ENCODE peak calls at places on chromosomes 11 and 22, in ten cellular contexts. R is body of pancreas, S is foreskin fibroblast, Z is HFF-Myc, A is A549, U is left ventricle myocardium inferior, M is cardiac fibroblast, P is bronchial epithelial cell, L is A673, O is AG10803. C is an unnamed sample.

GRCh38 chr11:93743316-93743715 is 1.8 kb downstream of the C11orf54 start:
- DNase-seq in R (no peak), S (no peak), Z (no peak), A (peak), U (no peak), M (no peak), P (no peak), L (no peak), O (no peak), C (no peak)

GRCh38 chr11:80958414-80958813 is 1517.6 kb upstream of the TENM4 start:
- DNase-seq in R (no peak), S (peak), Z (no peak), A (peak), U (no peak), M (peak), P (peak), L (peak), O (peak), C (no peak)

GRCh38 chr11:86489442-86489841 is 114.8 kb downstream of the CCDC81 start:
- DNase-seq in R (no peak), S (no peak), Z (no peak), A (no peak), U (no peak), M (no peak), P (no peak), L (no peak), O (no peak), C (no peak)

GRCh38 chr11:63993100-63993499 is 6.9 kb downstream of the OTUB1 start:
- DNase-seq in R (no peak), S (no peak), Z (no peak), A (no peak), U (no peak), M (no peak), P (no peak), L (no peak), O (no peak), C (no peak)

GRCh38 chr11:103978588-103979580 is 57.6 kb upstream of the DDI1 start:
- DNase-seq in R (no peak), S (no peak), Z (no peak), A (no peak), U (no peak), M (no peak), P (no peak), L (no peak), O (no peak), C (no peak)

GRCh38 chr11:31767066-31767465 is 44.1 kb downstream of the PAX6 start:
- DNase-seq in R (no peak), S (no peak), Z (no peak), A (no peak), U (no peak), M (no peak), P (no peak), L (no peak), O (no peak), C (no peak)

GRCh38 chr11:125114518-125114917 is 3.1 kb upstream of the TMEM218 start:
- DNase-seq in R (no peak), S (no peak), Z (no peak), A (peak), U (no peak), M (peak), P (no peak), L (peak), O (peak), C (no peak)

GRCh38 chr11:27234043-27234668 is 128.9 kb downstream of the CCDC34 start:
- DNase-seq in R (no peak), S (peak), Z (peak), A (peak), U (peak), M (peak), P (peak), L (peak), O (peak), C (peak)

GRCh38 chr11:57786436-57786835 is 24.8 kb downstream of the CTNND1 start:
- DNase-seq in R (no peak), S (no peak), Z (no peak), A (no peak), U (no peak), M (no peak), P (no peak), L (no peak), O (peak), C (no peak)

GRCh38 chr11:68565768-68566167 is 105.2 kb downstream of the PPP6R3 start:
- DNase-seq in R (no peak), S (no peak), Z (no peak), A (no peak), U (no peak), M (no peak), P (no peak), L (no peak), O (no peak), C (no peak)

GRCh38 chr22:42848941-42849340 is 8.1 kb downstream of the ARFGAP3 start:
- DNase-seq in R (no peak), S (no peak), Z (no peak), A (no peak), U (no peak), M (peak), P (no peak), L (no peak), O (no peak), C (no peak)

GRCh38 chr11:123478352-123478986 is 48.4 kb downstream of the GRAMD1B start:
- DNase-seq in R (peak), S (peak), Z (peak), A (peak), U (no peak), M (peak), P (peak), L (peak), O (peak), C (no peak)

GRCh38 chr22:17949926-17950473 is 74.4 kb downstream of the MICAL3 start:
- DNase-seq in R (no peak), S (no peak), Z (no peak), A (no peak), U (no peak), M (no peak), P (no peak), L (no peak), O (no peak), C (no peak)

GRCh38 chr11:97943493-97943892 is 1077.3 kb upstream of the CNTN5 start:
- DNase-seq in R (no peak), S (no peak), Z (no peak), A (no peak), U (no peak), M (no peak), P (no peak), L (no peak), O (no peak), C (no peak)

GRCh38 chr11:64419818-64420485 is 61.0 kb downstream of the RPS6KA4 start:
- DNase-seq in R (no peak), S (no peak), Z (no peak), A (peak), U (no peak), M (peak), P (no peak), L (peak), O (peak), C (no peak)

GRCh38 chr22:33116846-33117547 is 58.8 kb upstream of the SYN3 start:
- DNase-seq in R (no peak), S (no peak), Z (no peak), A (no peak), U (no peak), M (no peak), P (peak), L (no peak), O (no peak), C (no peak)

GRCh38 chr22:41681616-41682015 is 7.1 kb downstream of the SNU13 start:
- DNase-seq in R (no peak), S (no peak), Z (no peak), A (no peak), U (no peak), M (peak), P (no peak), L (no peak), O (no peak), C (no peak)

GRCh38 chr11:121328967-121329653 is 36.5 kb downstream of the SC5D start:
- DNase-seq in R (no peak), S (no peak), Z (no peak), A (no peak), U (no peak), M (no peak), P (no peak), L (peak), O (no peak), C (no peak)

GRCh38 chr22:30210235-30210831 is 36.2 kb downstream of the LIF start:
- DNase-seq in R (peak), S (no peak), Z (no peak), A (peak), U (no peak), M (peak), P (peak), L (no peak), O (no peak), C (no peak)

GRCh38 chr11:133306019-133306418 is 226.3 kb downstream of the OPCML start:
- DNase-seq in R (no peak), S (no peak), Z (no peak), A (no peak), U (no peak), M (no peak), P (no peak), L (no peak), O (no peak), C (no peak)

GRCh38 chr11:1966531-1966930 is 19.4 kb downstream of the MRPL23 start:
- DNase-seq in R (no peak), S (no peak), Z (no peak), A (no peak), U (no peak), M (no peak), P (no peak), L (no peak), O (no peak), C (no peak)

GRCh38 chr11:32893091-32893946 is 708 bp downstream of the QSER1 start:
- DNase-seq in R (peak), S (peak), Z (no peak), A (peak), U (peak), M (peak), P (no peak), L (peak), O (peak), C (no peak)

GRCh38 chr22:26713823-26714449 is 56.5 kb downstream of the MIAT start:
- DNase-seq in R (no peak), S (peak), Z (no peak), A (peak), U (no peak), M (peak), P (peak), L (peak), O (peak), C (no peak)

GRCh38 chr22:46067159-46068111 is 82.9 kb upstream of the PPARA start:
- DNase-seq in R (peak), S (no peak), Z (no peak), A (no peak), U (peak), M (peak), P (no peak), L (peak), O (peak), C (no peak)

GRCh38 chr11:61042961-61043540 is 59.2 kb upstream of the CD5 start:
- DNase-seq in R (no peak), S (no peak), Z (no peak), A (no peak), U (no peak), M (no peak), P (no peak), L (no peak), O (no peak), C (no peak)

GRCh38 chr11:15170170-15170569 is 55.4 kb downstream of the INSC start:
- DNase-seq in R (no peak), S (no peak), Z (no peak), A (no peak), U (no peak), M (peak), P (peak), L (no peak), O (no peak), C (no peak)

GRCh38 chr22:32926600-32926999 is 125.1 kb downstream of the TIMP3 start:
- DNase-seq in R (no peak), S (peak), Z (peak), A (peak), U (no peak), M (peak), P (peak), L (peak), O (peak), C (no peak)

GRCh38 chr22:18110194-18110943 is at the start of gene TUBA8:
- DNase-seq in R (peak), S (peak), Z (no peak), A (no peak), U (peak), M (peak), P (peak), L (peak), O (peak), C (no peak)

GRCh38 chr11:47208628-47209027 is 6.1 kb upstream of the DDB2 start:
- DNase-seq in R (no peak), S (no peak), Z (no peak), A (no peak), U (no peak), M (no peak), P (no peak), L (no peak), O (no peak), C (no peak)

GRCh38 chr11:82546556-82547162 is 187.0 kb downstream of the FAM181B start:
- DNase-seq in R (no peak), S (no peak), Z (no peak), A (no peak), U (no peak), M (no peak), P (peak), L (no peak), O (no peak), C (no peak)

GRCh38 chr11:10478574-10479550 is 23.8 kb downstream of the AMPD3 start:
- DNase-seq in R (no peak), S (no peak), Z (no peak), A (no peak), U (no peak), M (no peak), P (no peak), L (no peak), O (no peak), C (no peak)

GRCh38 chr11:121714356-121714755 is 261.6 kb upstream of the SORL1-AS1 start:
- DNase-seq in R (no peak), S (peak), Z (no peak), A (no peak), U (no peak), M (peak), P (no peak), L (no peak), O (no peak), C (no peak)

GRCh38 chr11:61512435-61512834 is 3.9 kb downstream of the LRRC10B start:
- DNase-seq in R (no peak), S (no peak), Z (no peak), A (no peak), U (no peak), M (no peak), P (no peak), L (peak), O (no peak), C (no peak)

GRCh38 chr22:42595434-42595833 is 19.2 kb downstream of the POLDIP3 start:
- DNase-seq in R (no peak), S (no peak), Z (no peak), A (no peak), U (no peak), M (no peak), P (no peak), L (no peak), O (no peak), C (no peak)

GRCh38 chr11:106961048-106961447 is 57.2 kb downstream of the GUCY1A2 start:
- DNase-seq in R (no peak), S (no peak), Z (no peak), A (peak), U (no peak), M (peak), P (no peak), L (no peak), O (peak), C (no peak)

GRCh38 chr11:71207996-71208774 is 44.2 kb downstream of the SHANK2 start:
- DNase-seq in R (no peak), S (no peak), Z (no peak), A (no peak), U (no peak), M (no peak), P (no peak), L (no peak), O (no peak), C (no peak)

GRCh38 chr22:28855355-28856094 is 27.8 kb upstream of the ZNRF3 start:
- DNase-seq in R (peak), S (peak), Z (peak), A (peak), U (no peak), M (peak), P (peak), L (peak), O (peak), C (peak)

DNA sequence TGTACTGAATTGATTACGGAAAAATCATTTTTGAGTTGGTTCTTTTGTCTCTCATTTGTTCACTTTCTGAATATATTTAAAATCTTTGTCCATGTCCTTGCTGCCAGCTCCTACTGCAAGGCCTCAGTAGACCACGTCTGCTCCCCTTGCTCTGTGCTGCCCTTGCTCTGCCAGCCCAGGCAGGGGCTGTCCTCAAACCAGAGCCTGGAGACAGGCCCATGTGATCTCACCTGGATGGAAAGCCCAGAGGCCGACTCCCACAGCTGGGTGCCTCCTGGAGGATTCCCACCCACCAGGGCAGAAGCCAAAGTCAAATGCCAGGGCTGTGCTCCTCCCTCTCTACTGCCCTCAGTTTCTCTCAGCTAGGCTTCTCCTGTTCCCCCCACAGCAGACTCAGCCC is 141.8 kb downstream of the NTM start:
- DNase-seq in R (no peak), S (no peak), Z (no peak), A (no peak), U (no peak), M (no peak), P (no peak), L (no peak), O (no peak), C (no peak)
- TF ChIP-seq CTCF in R (no peak), S (no peak), Z (no peak), A (no peak), U (no peak), M (no peak), P (no peak), L (no peak), O (no peak), C (no peak)

DNA sequence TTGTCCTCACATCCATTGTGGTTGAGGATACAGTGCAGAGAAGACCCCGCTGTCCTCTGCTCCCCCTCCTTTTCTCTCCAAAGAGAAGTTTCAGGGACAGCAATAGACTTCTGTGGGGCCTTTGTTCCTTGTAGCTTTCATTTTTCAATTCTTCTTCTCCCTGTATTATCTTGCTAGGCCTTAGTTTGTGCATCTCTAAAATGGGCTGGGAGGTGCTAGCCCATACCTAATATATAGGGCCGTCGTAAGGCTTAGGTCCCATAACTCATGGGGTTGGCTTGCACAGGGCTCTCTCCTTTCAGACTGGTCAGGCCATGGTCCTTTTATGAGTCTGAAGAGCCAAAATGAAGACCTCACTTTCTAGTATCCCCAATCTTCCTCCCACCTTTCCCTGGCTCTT is 33.0 kb downstream of the ZBTB16 start:
- DNase-seq in R (no peak), S (no peak), Z (no peak), A (no peak), U (no peak), M (no peak), P (no peak), L (no peak), O (no peak), C (no peak)
- H3K4me3 ChIP-seq in R (no peak), S (no peak), Z (no peak), A (no peak), U (no peak), M (no peak), P (no peak), L (no peak), O (no peak), C (no peak)

GRCh38 chr22:24236656-24237055 is 8.2 kb downstream of the GGT5 start:
- DNase-seq in R (no peak), S (no peak), Z (peak), A (no peak), U (no peak), M (no peak), P (no peak), L (no peak), O (peak), C (no peak)
- TF ChIP-seq CTCF in R (no peak), S (no peak), Z (no peak), A (no peak), U (no peak), M (no peak), P (no peak), L (no peak), O (no peak), C (no peak)

GRCh38 chr11:3796796-3797328 is 492 bp downstream of the NUP98 start:
- DNase-seq in R (no peak), S (no peak), Z (no peak), A (no peak), U (no peak), M (no peak), P (peak), L (no peak), O (no peak), C (no peak)

GRCh38 chr11:3799143-3799542 is 1.8 kb upstream of the NUP98 start:
- DNase-seq in R (no peak), S (no peak), Z (no peak), A (no peak), U (no peak), M (no peak), P (no peak), L (no peak), O (no peak), C (no peak)

GRCh38 chr11:3797329-3798090 is at the start of gene NUP98:
- DNase-seq in R (peak), S (peak), Z (peak), A (peak), U (peak), M (peak), P (peak), L (peak), O (peak), C (peak)

GRCh38 chr11:3796346-3796745 is 1.0 kb downstream of the NUP98 start:
- DNase-seq in R (no peak), S (no peak), Z (no peak), A (no peak), U (no peak), M (no peak), P (no peak), L (no peak), O (no peak), C (no peak)

GRCh38 chr11:3795131-3796092 is 1.9 kb downstream of the NUP98 start:
- DNase-seq in R (no peak), S (no peak), Z (no peak), A (no peak), U (no peak), M (no peak), P (no peak), L (no peak), O (no peak), C (no peak)
- H3K4me3 ChIP-seq in R (no peak), S (peak), Z (peak), A (peak), U (peak), M (peak), P (peak), L (peak), O (peak), C (peak)

GRCh38 chr11:130383363-130384168 is 44.8 kb downstream of the ADAMTS8 start:
- DNase-seq in R (no peak), S (peak), Z (peak), A (no peak), U (no peak), M (peak), P (peak), L (no peak), O (peak), C (no peak)
- TF ChIP-seq CTCF in R (no peak), S (no peak), Z (no peak), A (no peak), U (no peak), M (no peak), P (no peak), L (no peak), O (no peak), C (no peak)

DNA sequence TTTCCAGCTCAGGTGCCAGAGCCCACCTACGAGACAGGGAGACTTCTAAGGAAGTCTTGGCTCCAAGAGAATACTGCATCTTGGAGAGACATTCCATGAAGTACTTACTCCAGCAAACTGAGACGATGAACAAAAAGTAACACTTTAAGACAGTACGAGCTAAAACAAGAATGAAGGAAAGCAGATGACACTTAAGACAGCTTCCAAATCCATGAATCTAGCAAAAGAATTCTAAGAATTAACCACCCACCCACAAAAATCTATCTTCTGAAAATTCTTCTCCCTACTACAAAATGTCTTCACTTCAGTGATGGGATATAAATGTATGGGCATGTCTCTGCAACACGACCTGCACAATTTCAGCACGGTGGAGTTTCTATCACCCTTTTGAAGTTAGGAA is 132.9 kb downstream of the C11orf58 start:
- DNase-seq in R (no peak), S (no peak), Z (no peak), A (no peak), U (no peak), M (no peak), P (no peak), L (no peak), O (peak), C (no peak)
- H3K4me3 ChIP-seq in R (no peak), S (no peak), Z (no peak), A (no peak), U (no peak), M (no peak), P (no peak), L (no peak), O (no peak), C (no peak)

GRCh38 chr11:29019960-29020683 is 911.9 kb downstream of the METTL15 start:
- DNase-seq in R (no peak), S (no peak), Z (no peak), A (peak), U (no peak), M (peak), P (peak), L (peak), O (peak), C (no peak)
- TF ChIP-seq CTCF in R (peak), S (peak), Z (peak), A (peak), U (no peak), M (peak), P (peak), L (peak), O (peak), C (no peak)